ENCODE peak calls at places on chromosomes 1 and 21, in ten cellular contexts. One of them, this sample, is unnamed.

GRCh38 chr1:77322061-77322900 is 40.5 kb downstream of the AK5 start:
- DNase-seq in Calu3: peak; percentile 28
- DNase-seq in fibroblast of pulmonary artery: peak; percentile 73
- DNase-seq in endodermal cell: peak; percentile 64
- DNase-seq in OCI-LY7: no peak
- DNase-seq in psoas muscle: no peak
- DNase-seq in HepG2: peak; percentile 45
- DNase-seq in thoracic aorta: no peak
- DNase-seq in colonic mucosa: no peak
- DNase-seq in AG04450: peak; percentile 47
- DNase-seq in this sample: no peak

GRCh38 chr1:229032455-229032854 is 238.5 kb upstream of the RAB4A start:
- DNase-seq in fibroblast of pulmonary artery: peak; percentile 63
- DNase-seq in endodermal cell: no peak
- DNase-seq in colonic mucosa: no peak
- DNase-seq in HepG2: peak; percentile 57
- DNase-seq in thoracic aorta: no peak
- DNase-seq in psoas muscle: no peak
- DNase-seq in Calu3: no peak
- DNase-seq in AG04450: no peak
- DNase-seq in OCI-LY7: no peak
- DNase-seq in this sample: no peak

GRCh38 chr1:213987422-213987875 is 324 bp upstream of the PROX1 start:
- DNase-seq in Calu3: no peak
- DNase-seq in psoas muscle: peak; percentile 54
- DNase-seq in AG04450: no peak
- DNase-seq in colonic mucosa: no peak
- DNase-seq in fibroblast of pulmonary artery: no peak
- DNase-seq in OCI-LY7: no peak
- DNase-seq in thoracic aorta: no peak
- DNase-seq in endodermal cell: no peak
- DNase-seq in HepG2: no peak
- DNase-seq in this sample: no peak

GRCh38 chr1:65278344-65279091 is 30.8 kb upstream of the DNAJC6 start:
- DNase-seq in psoas muscle: no peak
- DNase-seq in thoracic aorta: no peak
- DNase-seq in fibroblast of pulmonary artery: no peak
- DNase-seq in endodermal cell: peak; percentile 68
- DNase-seq in AG04450: no peak
- DNase-seq in Calu3: no peak
- DNase-seq in OCI-LY7: no peak
- DNase-seq in colonic mucosa: no peak
- DNase-seq in HepG2: no peak
- DNase-seq in this sample: peak; percentile 12

GRCh38 chr1:109040627-109041613 is 982 bp downstream of the WDR47 start:
- DNase-seq in HepG2: no peak
- DNase-seq in endodermal cell: peak; percentile 71
- DNase-seq in colonic mucosa: peak; percentile 32
- DNase-seq in psoas muscle: peak; percentile 31
- DNase-seq in OCI-LY7: peak; percentile 69
- DNase-seq in thoracic aorta: no peak
- DNase-seq in AG04450: no peak
- DNase-seq in Calu3: peak; percentile 17
- DNase-seq in fibroblast of pulmonary artery: peak; percentile 16
- DNase-seq in this sample: peak; percentile 47

GRCh38 chr1:223048026-223048425 is 95.0 kb downstream of the TLR5 start:
- DNase-seq in AG04450: no peak
- DNase-seq in psoas muscle: no peak
- DNase-seq in HepG2: no peak
- DNase-seq in OCI-LY7: no peak
- DNase-seq in endodermal cell: no peak
- DNase-seq in fibroblast of pulmonary artery: no peak
- DNase-seq in colonic mucosa: no peak
- DNase-seq in Calu3: no peak
- DNase-seq in thoracic aorta: no peak
- DNase-seq in this sample: no peak

GRCh38 chr1:12038356-12039140 is 19.2 kb downstream of the MIIP start:
- DNase-seq in HepG2: no peak
- DNase-seq in Calu3: no peak
- DNase-seq in colonic mucosa: no peak
- DNase-seq in psoas muscle: no peak
- DNase-seq in thoracic aorta: no peak
- DNase-seq in AG04450: no peak
- DNase-seq in OCI-LY7: no peak
- DNase-seq in endodermal cell: no peak
- DNase-seq in fibroblast of pulmonary artery: no peak
- DNase-seq in this sample: no peak

GRCh38 chr1:243849089-243850012 is 692 bp downstream of the AKT3 start:
- DNase-seq in thoracic aorta: peak; percentile 7
- DNase-seq in OCI-LY7: no peak
- DNase-seq in psoas muscle: peak; percentile 66
- DNase-seq in fibroblast of pulmonary artery: peak; percentile 74
- DNase-seq in HepG2: no peak
- DNase-seq in AG04450: no peak
- DNase-seq in endodermal cell: peak; percentile 86
- DNase-seq in Calu3: peak; percentile 49
- DNase-seq in colonic mucosa: peak; percentile 25
- DNase-seq in this sample: peak; percentile 65

GRCh38 chr1:225809842-225810578 is at the start of gene EPHX1:
- DNase-seq in thoracic aorta: peak; percentile 62
- DNase-seq in colonic mucosa: peak; percentile 96
- DNase-seq in HepG2: peak; percentile 76
- DNase-seq in fibroblast of pulmonary artery: peak; percentile 89
- DNase-seq in Calu3: peak; percentile 95
- DNase-seq in OCI-LY7: peak; percentile 44
- DNase-seq in endodermal cell: peak; percentile 96
- DNase-seq in AG04450: peak; percentile 61
- DNase-seq in psoas muscle: peak; percentile 91
- DNase-seq in this sample: peak; percentile 89

GRCh38 chr1:116024629-116025028 is 48.3 kb downstream of the SLC22A15 start:
- DNase-seq in HepG2: no peak
- DNase-seq in AG04450: no peak
- DNase-seq in psoas muscle: no peak
- DNase-seq in Calu3: no peak
- DNase-seq in OCI-LY7: no peak
- DNase-seq in fibroblast of pulmonary artery: no peak
- DNase-seq in thoracic aorta: no peak
- DNase-seq in endodermal cell: no peak
- DNase-seq in colonic mucosa: no peak
- DNase-seq in this sample: no peak

GRCh38 chr1:244645414-244645813 is 7.5 kb upstream of the DESI2 start:
- DNase-seq in psoas muscle: no peak
- DNase-seq in HepG2: no peak
- DNase-seq in AG04450: no peak
- DNase-seq in fibroblast of pulmonary artery: no peak
- DNase-seq in thoracic aorta: no peak
- DNase-seq in colonic mucosa: no peak
- DNase-seq in OCI-LY7: no peak
- DNase-seq in endodermal cell: no peak
- DNase-seq in Calu3: no peak
- DNase-seq in this sample: no peak

GRCh38 chr1:30409476-30410152 is 313.8 kb downstream of the MATN1 start:
- DNase-seq in Calu3: no peak
- DNase-seq in thoracic aorta: no peak
- DNase-seq in HepG2: no peak
- DNase-seq in AG04450: no peak
- DNase-seq in endodermal cell: peak; percentile 20
- DNase-seq in psoas muscle: no peak
- DNase-seq in fibroblast of pulmonary artery: no peak
- DNase-seq in OCI-LY7: no peak
- DNase-seq in colonic mucosa: peak; percentile 6
- DNase-seq in this sample: no peak

DNA sequence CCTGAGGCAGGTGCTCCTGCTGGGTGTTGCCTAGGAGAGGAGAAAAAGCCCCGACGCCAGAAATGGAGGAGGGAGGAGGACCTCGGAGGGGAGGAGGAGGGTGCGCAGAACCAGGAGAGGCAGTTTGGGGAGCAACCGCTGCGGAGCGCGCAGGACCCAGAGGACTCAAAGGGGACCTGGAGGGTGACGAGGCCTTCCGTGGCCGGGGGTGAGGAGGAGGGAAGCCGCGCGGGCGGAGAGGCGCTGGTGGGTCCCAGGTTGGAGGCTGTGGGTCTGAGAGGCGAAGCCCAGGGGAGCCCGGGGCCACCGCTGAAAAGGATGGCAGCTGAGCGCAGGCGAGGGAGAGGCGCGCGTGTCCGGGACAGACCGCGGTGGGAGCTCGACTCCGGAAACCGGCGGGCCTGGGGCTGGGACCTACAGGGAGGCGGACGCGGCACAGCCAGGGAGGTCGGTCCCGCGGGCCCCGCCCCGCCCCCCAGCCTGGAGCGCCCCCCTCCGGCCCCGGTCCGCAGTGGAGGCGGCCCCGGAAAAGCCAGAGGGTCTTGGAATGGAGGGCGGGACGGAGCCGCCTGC is 15.1 kb downstream of the RNF223 start:
- DNase-seq in OCI-LY7: no peak
- DNase-seq in AG04450: no peak
- DNase-seq in psoas muscle: no peak
- DNase-seq in fibroblast of pulmonary artery: no peak
- DNase-seq in colonic mucosa: no peak
- DNase-seq in Calu3: peak; percentile 38
- DNase-seq in endodermal cell: peak; percentile 76
- DNase-seq in HepG2: no peak
- DNase-seq in thoracic aorta: no peak
- DNase-seq in this sample: no peak
- TF ChIP-seq CTCF in OCI-LY7: peak; percentile 73
- TF ChIP-seq CTCF in AG04450: peak; percentile 22
- TF ChIP-seq CTCF in psoas muscle: peak; percentile 8
- TF ChIP-seq CTCF in fibroblast of pulmonary artery: no peak
- TF ChIP-seq CTCF in colonic mucosa: no peak
- TF ChIP-seq CTCF in Calu3: peak; percentile 51
- TF ChIP-seq CTCF in endodermal cell: peak; percentile 83
- TF ChIP-seq CTCF in HepG2: peak; percentile 54
- TF ChIP-seq CTCF in thoracic aorta: peak; percentile 18
- TF ChIP-seq CTCF in this sample: peak; percentile 39

GRCh38 chr21:28492127-28492526 is 500.6 kb downstream of the LTN1 start:
- DNase-seq in Calu3: no peak
- DNase-seq in psoas muscle: no peak
- DNase-seq in endodermal cell: no peak
- DNase-seq in HepG2: no peak
- DNase-seq in AG04450: no peak
- DNase-seq in colonic mucosa: no peak
- DNase-seq in thoracic aorta: no peak
- DNase-seq in OCI-LY7: no peak
- DNase-seq in fibroblast of pulmonary artery: no peak
- DNase-seq in this sample: no peak

GRCh38 chr21:28482657-28483056 is 510.0 kb downstream of the LTN1 start:
- DNase-seq in AG04450: no peak
- DNase-seq in psoas muscle: no peak
- DNase-seq in Calu3: no peak
- DNase-seq in fibroblast of pulmonary artery: no peak
- DNase-seq in HepG2: no peak
- DNase-seq in thoracic aorta: no peak
- DNase-seq in colonic mucosa: no peak
- DNase-seq in endodermal cell: no peak
- DNase-seq in OCI-LY7: no peak
- DNase-seq in this sample: no peak

GRCh38 chr21:28485301-28486022 is 507.2 kb downstream of the LTN1 start:
- DNase-seq in psoas muscle: no peak
- DNase-seq in HepG2: no peak
- DNase-seq in OCI-LY7: no peak
- DNase-seq in thoracic aorta: no peak
- DNase-seq in colonic mucosa: no peak
- DNase-seq in AG04450: peak; percentile 2
- DNase-seq in Calu3: no peak
- DNase-seq in fibroblast of pulmonary artery: peak; percentile 69
- DNase-seq in endodermal cell: no peak
- DNase-seq in this sample: no peak

GRCh38 chr21:28489197-28489596 is 503.5 kb downstream of the LTN1 start:
- DNase-seq in psoas muscle: no peak
- DNase-seq in Calu3: no peak
- DNase-seq in colonic mucosa: no peak
- DNase-seq in fibroblast of pulmonary artery: no peak
- DNase-seq in HepG2: no peak
- DNase-seq in OCI-LY7: no peak
- DNase-seq in thoracic aorta: no peak
- DNase-seq in AG04450: no peak
- DNase-seq in endodermal cell: no peak
- DNase-seq in this sample: no peak

GRCh38 chr21:28487455-28488070 is 505.1 kb downstream of the LTN1 start:
- DNase-seq in HepG2: no peak
- DNase-seq in thoracic aorta: no peak
- DNase-seq in colonic mucosa: no peak
- DNase-seq in AG04450: no peak
- DNase-seq in endodermal cell: no peak
- DNase-seq in psoas muscle: no peak
- DNase-seq in Calu3: no peak
- DNase-seq in OCI-LY7: no peak
- DNase-seq in fibroblast of pulmonary artery: no peak
- DNase-seq in this sample: no peak
- TF ChIP-seq CTCF in HepG2: no peak
- TF ChIP-seq CTCF in thoracic aorta: no peak
- TF ChIP-seq CTCF in colonic mucosa: no peak
- TF ChIP-seq CTCF in AG04450: no peak
- TF ChIP-seq CTCF in endodermal cell: no peak
- TF ChIP-seq CTCF in psoas muscle: no peak
- TF ChIP-seq CTCF in Calu3: no peak
- TF ChIP-seq CTCF in OCI-LY7: no peak
- TF ChIP-seq CTCF in fibroblast of pulmonary artery: no peak
- TF ChIP-seq CTCF in this sample: no peak

DNA sequence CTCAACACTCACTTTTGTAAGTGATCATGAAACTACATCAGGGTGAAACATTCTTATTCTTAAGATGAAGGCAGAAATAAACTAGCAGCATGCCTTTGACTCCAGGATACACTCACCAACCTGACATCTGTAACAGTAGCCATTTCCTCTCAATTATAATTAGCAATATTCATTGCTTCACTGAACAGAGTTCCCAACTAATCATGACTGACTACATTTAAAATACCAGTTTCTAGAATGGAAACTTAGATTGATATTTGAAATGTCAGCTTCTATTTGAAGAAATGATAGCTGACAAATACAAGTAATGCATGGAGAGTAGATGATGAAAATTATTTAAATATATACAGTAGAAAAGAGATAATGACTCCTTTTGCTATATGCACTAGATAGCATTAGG is 1023.8 kb downstream of the MRPL39 start:
- DNase-seq in HepG2: no peak
- DNase-seq in endodermal cell: no peak
- DNase-seq in thoracic aorta: no peak
- DNase-seq in AG04450: no peak
- DNase-seq in Calu3: no peak
- DNase-seq in colonic mucosa: no peak
- DNase-seq in psoas muscle: no peak
- DNase-seq in fibroblast of pulmonary artery: no peak
- DNase-seq in OCI-LY7: no peak
- DNase-seq in this sample: no peak
- TF ChIP-seq CTCF in HepG2: no peak
- TF ChIP-seq CTCF in endodermal cell: no peak
- TF ChIP-seq CTCF in thoracic aorta: no peak
- TF ChIP-seq CTCF in AG04450: no peak
- TF ChIP-seq CTCF in Calu3: no peak
- TF ChIP-seq CTCF in colonic mucosa: no peak
- TF ChIP-seq CTCF in psoas muscle: no peak
- TF ChIP-seq CTCF in fibroblast of pulmonary artery: no peak
- TF ChIP-seq CTCF in OCI-LY7: no peak
- TF ChIP-seq CTCF in this sample: no peak

DNA sequence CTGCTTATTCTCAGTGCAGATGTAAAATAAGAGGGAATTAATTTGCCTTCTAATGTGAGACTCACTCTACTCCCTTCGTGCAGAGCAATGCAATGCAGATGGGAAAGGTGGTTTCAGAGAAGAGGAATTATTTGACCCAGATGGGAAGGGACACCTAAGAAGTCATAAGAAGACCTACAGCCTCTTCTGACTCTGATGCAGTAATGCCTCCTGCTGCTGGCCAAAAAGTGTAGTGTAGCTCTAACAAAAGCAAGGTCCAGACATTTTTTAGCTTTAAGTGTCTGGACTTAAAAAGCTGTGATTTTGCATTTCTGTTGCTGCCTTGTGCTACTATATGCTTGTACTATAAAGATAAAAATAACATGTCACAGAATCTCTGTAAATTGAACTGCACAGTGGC is 501.4 kb downstream of the TTLL7 start:
- DNase-seq in endodermal cell: peak; percentile 60
- DNase-seq in HepG2: no peak
- DNase-seq in colonic mucosa: no peak
- DNase-seq in Calu3: no peak
- DNase-seq in OCI-LY7: no peak
- DNase-seq in fibroblast of pulmonary artery: peak; percentile 2
- DNase-seq in thoracic aorta: no peak
- DNase-seq in psoas muscle: no peak
- DNase-seq in AG04450: no peak
- DNase-seq in this sample: no peak
- TF ChIP-seq CTCF in endodermal cell: peak; percentile 81
- TF ChIP-seq CTCF in HepG2: no peak
- TF ChIP-seq CTCF in colonic mucosa: no peak
- TF ChIP-seq CTCF in Calu3: no peak
- TF ChIP-seq CTCF in OCI-LY7: no peak
- TF ChIP-seq CTCF in fibroblast of pulmonary artery: peak; percentile 21
- TF ChIP-seq CTCF in thoracic aorta: no peak
- TF ChIP-seq CTCF in psoas muscle: no peak
- TF ChIP-seq CTCF in AG04450: no peak
- TF ChIP-seq CTCF in this sample: peak; percentile 40